ENCODE peak calls at places on chromosome X, in nine cellular contexts. G, A, I, Z, Y, M, X, P and V are unnamed samples.

GRCh38 chrX:13285229-13285628 is 34.6 kb downstream of the ATXN3L start:
- DNase-seq in P (no peak), M (peak; percentile 43), G (no peak), Z (no peak), A (no peak), X (no peak), I (no peak), Y (no peak), V (no peak)

GRCh38 chrX:15441464-15441863 is 51.7 kb downstream of the PIR start:
- DNase-seq in A (no peak), X (no peak), Z (no peak), M (no peak), G (no peak), Y (no peak), I (no peak), P (no peak), V (no peak)

GRCh38 chrX:10110316-10110932 is 46.4 kb upstream of the CLCN4 start:
- DNase-seq in P (no peak), Y (no peak), X (no peak), M (no peak), G (no peak), I (no peak), A (no peak), Z (no peak), V (no peak)

GRCh38 chrX:47311857-47312774 is 58.3 kb upstream of the ZNF157 start:
- DNase-seq in G (peak; percentile 12), Y (peak; percentile 22), M (peak; percentile 26), X (peak; percentile 44), I (peak; percentile 1), A (no peak), P (peak; percentile 16), Z (peak; percentile 46), V (peak; percentile 22)

GRCh38 chrX:87878926-87879325 is 361.3 kb downstream of the KLHL4 start:
- DNase-seq in Y (no peak), Z (no peak), P (no peak), A (peak; percentile 39), X (no peak), I (no peak), M (no peak), G (no peak), V (no peak)

GRCh38 chrX:17580529-17581155 is 156.7 kb upstream of the SCML1 start:
- DNase-seq in I (no peak), X (peak; percentile 71), M (peak; percentile 62), Z (peak; percentile 54), A (peak; percentile 82), Y (no peak), G (no peak), P (no peak), V (no peak)

GRCh38 chrX:42797646-42798045 is 19.7 kb upstream of the PPP1R2C start:
- DNase-seq in A (no peak), P (no peak), X (no peak), M (peak; percentile 53), Y (no peak), G (no peak), I (no peak), Z (no peak), V (no peak)

GRCh38 chrX:78708171-78708570 is 39.3 kb upstream of the LPAR4 start:
- DNase-seq in P (no peak), A (no peak), X (peak; percentile 18), Z (peak; percentile 12), Y (no peak), G (no peak), I (no peak), M (peak; percentile 11), V (no peak)

GRCh38 chrX:136246201-136246600 is 5.0 kb downstream of the MAP7D3 start:
- DNase-seq in G (no peak), P (no peak), Z (no peak), I (no peak), X (no peak), A (no peak), Y (no peak), M (no peak), V (no peak)

GRCh38 chrX:10677490-10677889 is 57.1 kb upstream of the MID1 start:
- DNase-seq in Z (peak; percentile 42), G (no peak), P (peak; percentile 4), I (no peak), Y (no peak), M (no peak), X (peak; percentile 25), A (no peak), V (no peak)

GRCh38 chrX:129158505-129158904 is 364.8 kb downstream of the SMARCA1 start:
- DNase-seq in G (no peak), M (no peak), P (no peak), X (no peak), Z (no peak), Y (no peak), A (no peak), I (no peak), V (no peak)

GRCh38 chrX:145715641-145716138 is 101.9 kb upstream of the SLITRK2 start:
- DNase-seq in I (no peak), Z (no peak), P (no peak), X (no peak), G (no peak), Y (no peak), A (no peak), M (no peak), V (no peak)

GRCh38 chrX:46865281-46865680 is 28.4 kb downstream of the RP2 start:
- DNase-seq in P (no peak), Y (no peak), I (no peak), Z (no peak), A (no peak), X (peak; percentile 36), M (peak; percentile 69), G (no peak), V (no peak)

GRCh38 chrX:65690057-65690855 is 22.8 kb downstream of the MSN start:
- DNase-seq in A (peak; percentile 66), Y (no peak), I (no peak), G (no peak), P (no peak), M (peak; percentile 62), X (no peak), Z (no peak), V (no peak)

GRCh38 chrX:20382518-20383291 is 116.0 kb upstream of the RPS6KA3 start:
- DNase-seq in A (no peak), Y (no peak), G (no peak), M (peak; percentile 28), P (no peak), I (no peak), Z (peak; percentile 67), X (no peak), V (no peak)

GRCh38 chrX:135520022-135520552 is 373 bp upstream of the INTS6L start:
- DNase-seq in M (no peak), Z (peak; percentile 38), I (no peak), A (no peak), Y (no peak), X (no peak), G (no peak), P (no peak), V (no peak)

GRCh38 chrX:1853916-1854315 is 239.1 kb downstream of the ASMT start:
- DNase-seq in X (no peak), A (no peak), I (no peak), P (no peak), Y (no peak), G (no peak), Z (no peak), M (no peak), V (no peak)